ENCODE peak calls at places on chromosomes 3 and 15, in four cellular contexts. One of them, this sample, is unnamed.
A peak's percentile ranks its signal among the peaks of the same experiment; 100 is the strongest.

GRCh38 chr3:120601554-120601953 is 5.4 kb downstream of the NDUFB4 start:
- DNase-seq in uterus: no peak
- DNase-seq in neural crest cell: no peak
- DNase-seq in K562: no peak
- DNase-seq in this sample: no peak

GRCh38 chr15:48381861-48382260 is 50.6 kb downstream of the DUT start:
- DNase-seq in neural crest cell: no peak
- DNase-seq in uterus: no peak
- DNase-seq in K562: no peak
- DNase-seq in this sample: no peak

GRCh38 chr15:99707481-99708270 is 25.6 kb downstream of the LYSMD4 start:
- DNase-seq in uterus: no peak
- DNase-seq in K562: no peak
- DNase-seq in neural crest cell: no peak
- DNase-seq in this sample: no peak

GRCh38 chr3:44031387-44032380 is 210.0 kb upstream of the TOPAZ1 start:
- DNase-seq in neural crest cell: no peak
- DNase-seq in K562: no peak
- DNase-seq in uterus: no peak
- DNase-seq in this sample: no peak

GRCh38 chr15:70279096-70279495 is 181.4 kb upstream of the TLE3 start:
- DNase-seq in uterus: no peak
- DNase-seq in neural crest cell: no peak
- DNase-seq in K562: no peak
- DNase-seq in this sample: no peak

GRCh38 chr3:147159141-147159540 is 247.2 kb downstream of the ZIC4 start:
- DNase-seq in uterus: no peak
- DNase-seq in K562: no peak
- DNase-seq in neural crest cell: no peak
- DNase-seq in this sample: no peak

GRCh38 chr3:112894258-112894657 is 47.6 kb upstream of the CD200R1L start:
- DNase-seq in neural crest cell: no peak
- DNase-seq in K562: no peak
- DNase-seq in uterus: no peak
- DNase-seq in this sample: no peak

GRCh38 chr15:70356062-70356860 is 258.5 kb upstream of the TLE3 start:
- DNase-seq in neural crest cell: no peak
- DNase-seq in uterus: no peak
- DNase-seq in K562: no peak
- DNase-seq in this sample: no peak

GRCh38 chr3:173552526-173552925 is 155.0 kb downstream of the NLGN1 start:
- DNase-seq in neural crest cell: no peak
- DNase-seq in uterus: no peak
- DNase-seq in K562: no peak
- DNase-seq in this sample: no peak

GRCh38 chr15:68597581-68597980 is 18.8 kb downstream of the CORO2B start:
- DNase-seq in K562: no peak
- DNase-seq in uterus: no peak
- DNase-seq in neural crest cell: no peak
- DNase-seq in this sample: no peak

GRCh38 chr3:47161983-47162694 is 1.8 kb downstream of the SETD2 start:
- DNase-seq in uterus: no peak
- DNase-seq in neural crest cell: no peak
- DNase-seq in K562: no peak
- DNase-seq in this sample: no peak

GRCh38 chr15:63203451-63204090 is 14.2 kb downstream of the RAB8B start:
- DNase-seq in uterus: no peak
- DNase-seq in K562: peak; percentile 66
- DNase-seq in neural crest cell: no peak
- DNase-seq in this sample: no peak

GRCh38 chr3:155804298-155804697 is 1.8 kb downstream of the C3orf33 start:
- DNase-seq in uterus: no peak
- DNase-seq in neural crest cell: no peak
- DNase-seq in K562: no peak
- DNase-seq in this sample: no peak

GRCh38 chr3:124666067-124666466 is 64.2 kb upstream of the UMPS start:
- DNase-seq in uterus: no peak
- DNase-seq in K562: no peak
- DNase-seq in neural crest cell: no peak
- DNase-seq in this sample: no peak

GRCh38 chr3:60086811-60087210 is 1037.0 kb upstream of the CFAP20DC start:
- DNase-seq in neural crest cell: no peak
- DNase-seq in uterus: no peak
- DNase-seq in K562: peak; percentile 22
- DNase-seq in this sample: no peak

GRCh38 chr3:60025071-60026055 is 975.5 kb upstream of the CFAP20DC start:
- DNase-seq in K562: no peak
- DNase-seq in uterus: no peak
- DNase-seq in neural crest cell: no peak
- DNase-seq in this sample: no peak

GRCh38 chr3:83849331-83849730 is 1109.5 kb upstream of the CADM2 start:
- DNase-seq in neural crest cell: no peak
- DNase-seq in K562: no peak
- DNase-seq in uterus: no peak
- DNase-seq in this sample: no peak

GRCh38 chr3:143573904-143574303 is 274.4 kb downstream of the SLC9A9 start:
- DNase-seq in neural crest cell: no peak
- DNase-seq in uterus: no peak
- DNase-seq in K562: no peak
- DNase-seq in this sample: no peak

DNA sequence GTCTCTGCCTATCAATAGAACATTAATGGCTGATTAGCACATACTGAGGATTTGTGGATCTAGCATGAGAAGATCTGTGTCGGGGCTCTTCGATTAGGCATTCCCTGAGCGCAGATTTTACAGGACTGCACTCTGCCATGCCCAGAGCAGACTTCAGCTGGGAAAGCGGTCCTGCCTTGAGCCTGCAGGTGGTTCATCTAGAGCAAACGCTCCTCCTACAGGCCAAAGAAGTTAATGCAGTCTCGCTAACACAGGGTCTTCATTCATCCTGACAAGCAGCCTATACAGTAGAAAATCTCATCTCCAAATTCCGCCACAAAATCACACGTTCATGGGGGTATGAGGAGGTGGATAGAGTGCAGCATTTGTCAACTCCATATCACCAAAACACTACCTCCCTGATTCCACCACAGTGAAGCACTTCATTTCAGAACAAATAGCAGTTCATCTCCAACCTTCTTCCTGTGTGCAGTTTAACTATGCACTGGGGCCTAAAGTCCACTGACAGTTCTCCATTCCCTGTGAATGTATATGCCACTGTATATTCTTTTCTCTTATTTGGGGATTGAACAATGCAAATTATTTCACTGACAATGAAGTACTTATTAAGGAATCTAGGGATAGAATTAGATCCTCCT is 405.8 kb downstream of the IGSF11 start:
- DNase-seq in uterus: no peak
- DNase-seq in K562: peak; percentile 46
- DNase-seq in neural crest cell: peak; percentile 79
- DNase-seq in this sample: peak; percentile 79
- TF ChIP-seq CTCF in uterus: peak; percentile 27
- TF ChIP-seq CTCF in K562: peak; percentile 69
- TF ChIP-seq CTCF in neural crest cell: peak; percentile 87
- TF ChIP-seq CTCF in this sample: peak; percentile 74

GRCh38 chr15:38490231-38490630 is 36.3 kb downstream of the FAM98B start:
- DNase-seq in neural crest cell: no peak
- DNase-seq in K562: no peak
- DNase-seq in uterus: no peak
- DNase-seq in this sample: no peak

DNA sequence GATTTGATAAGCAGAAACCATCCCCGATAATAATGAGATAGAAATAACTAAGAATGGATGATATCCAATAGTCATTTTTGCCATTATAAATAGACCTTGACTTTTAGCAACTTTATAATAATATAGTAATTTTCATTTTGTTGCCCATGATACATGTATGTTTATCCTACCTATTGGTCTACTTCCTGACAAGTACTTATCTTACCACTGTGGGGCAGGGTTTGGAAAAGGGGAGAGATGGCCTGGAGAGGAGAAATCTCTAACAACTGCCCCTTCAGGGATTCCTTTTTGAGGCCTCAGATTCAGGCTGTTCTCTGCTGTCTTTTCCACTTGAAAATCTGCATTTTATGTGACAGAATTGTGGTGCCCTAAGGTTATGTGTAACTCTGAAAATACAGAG is 42.2 kb downstream of the FAM98B start:
- DNase-seq in neural crest cell: no peak
- DNase-seq in uterus: no peak
- DNase-seq in K562: no peak
- DNase-seq in this sample: no peak
- TF ChIP-seq CTCF in neural crest cell: no peak
- TF ChIP-seq CTCF in uterus: no peak
- TF ChIP-seq CTCF in K562: no peak
- TF ChIP-seq CTCF in this sample: no peak

GRCh38 chr3:133444071-133444774 is 44.4 kb downstream of the BFSP2 start:
- DNase-seq in K562: no peak
- DNase-seq in neural crest cell: no peak
- DNase-seq in uterus: no peak
- DNase-seq in this sample: no peak
- TF ChIP-seq CTCF in K562: no peak
- TF ChIP-seq CTCF in neural crest cell: peak; percentile 35
- TF ChIP-seq CTCF in uterus: no peak
- TF ChIP-seq CTCF in this sample: no peak

GRCh38 chr3:149528344-149528657 is 53.8 kb downstream of the TM4SF4 start:
- DNase-seq in neural crest cell: no peak
- DNase-seq in uterus: no peak
- DNase-seq in K562: no peak
- DNase-seq in this sample: no peak

GRCh38 chr3:149532463-149533180 is 58.1 kb downstream of the TM4SF4 start:
- DNase-seq in neural crest cell: no peak
- DNase-seq in K562: no peak
- DNase-seq in uterus: no peak
- DNase-seq in this sample: no peak

GRCh38 chr3:149523899-149524298 is 49.4 kb downstream of the TM4SF4 start:
- DNase-seq in uterus: no peak
- DNase-seq in neural crest cell: no peak
- DNase-seq in K562: no peak
- DNase-seq in this sample: no peak

GRCh38 chr3:149529099-149529498 is 54.6 kb downstream of the TM4SF4 start:
- DNase-seq in uterus: no peak
- DNase-seq in K562: no peak
- DNase-seq in neural crest cell: no peak
- DNase-seq in this sample: no peak

DNA sequence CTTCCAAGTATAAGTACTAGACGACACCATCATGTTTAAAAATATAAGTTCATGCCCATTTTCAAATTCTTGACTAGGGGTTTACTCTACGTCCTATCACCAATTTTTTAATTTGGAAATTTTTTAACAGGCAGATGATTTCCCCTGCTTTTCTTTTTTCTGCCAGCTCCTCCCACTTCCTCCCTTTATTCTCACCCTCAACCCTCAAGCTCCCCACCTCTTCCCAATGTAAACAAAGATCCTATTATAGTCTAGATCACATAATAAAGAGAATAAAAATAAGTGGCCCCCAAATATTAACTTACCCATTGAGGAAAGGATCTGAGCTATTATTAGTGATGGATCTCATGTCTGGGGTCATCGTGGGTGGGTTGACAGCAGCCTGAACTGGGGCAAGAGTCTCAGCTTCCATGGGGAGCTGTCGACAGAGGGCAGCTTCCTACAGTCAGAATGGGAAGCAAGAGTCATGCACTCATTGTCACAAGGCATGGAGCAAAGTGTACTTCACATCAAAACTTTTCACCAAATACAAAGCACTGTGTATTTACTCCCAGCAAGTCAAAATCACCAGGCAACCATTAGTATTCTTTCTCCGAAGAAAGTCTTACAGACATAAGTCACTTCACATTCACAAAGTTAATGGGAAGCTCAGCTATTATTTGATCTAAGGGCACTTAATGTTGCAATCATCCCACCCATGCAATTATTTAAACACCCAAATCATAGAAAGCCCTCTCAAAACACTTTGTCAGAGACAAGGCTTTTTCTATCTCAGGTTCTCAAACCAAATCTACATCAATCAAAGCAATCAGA is 53.2 kb downstream of the TM4SF4 start:
- DNase-seq in uterus: no peak
- DNase-seq in K562: no peak
- DNase-seq in neural crest cell: no peak
- DNase-seq in this sample: no peak
- TF ChIP-seq CTCF in uterus: peak; percentile 22
- TF ChIP-seq CTCF in K562: peak; percentile 10
- TF ChIP-seq CTCF in neural crest cell: no peak
- TF ChIP-seq CTCF in this sample: no peak

DNA sequence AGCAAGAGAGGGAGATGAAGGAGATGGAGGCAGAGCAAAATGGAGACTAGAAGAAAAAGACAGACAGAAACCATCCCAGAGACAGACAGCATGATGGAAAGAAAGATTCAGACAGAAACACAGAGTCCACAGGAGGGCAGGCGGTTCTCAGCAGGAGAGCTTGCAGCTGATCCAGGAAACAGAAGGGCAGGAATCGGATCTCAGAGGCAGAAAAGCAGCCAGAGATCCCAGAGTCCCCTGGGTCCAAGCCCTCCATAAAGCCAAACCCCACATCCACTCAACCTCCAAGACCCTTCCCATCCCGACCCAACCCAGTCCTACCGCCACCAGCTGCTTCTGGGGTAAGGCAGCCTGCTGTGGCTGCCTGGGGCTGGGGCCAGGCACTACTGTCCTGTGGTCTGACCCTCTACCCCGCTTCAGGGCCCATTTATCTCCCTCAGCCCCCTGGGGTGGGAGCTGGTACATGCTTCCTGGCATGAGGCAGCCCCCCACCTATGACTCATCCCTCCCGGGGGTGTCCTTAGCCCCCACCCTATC is at the start of gene UCN2:
- DNase-seq in neural crest cell: no peak
- DNase-seq in K562: no peak
- DNase-seq in uterus: no peak
- DNase-seq in this sample: no peak
- TF ChIP-seq CTCF in neural crest cell: no peak
- TF ChIP-seq CTCF in K562: no peak
- TF ChIP-seq CTCF in uterus: no peak
- TF ChIP-seq CTCF in this sample: no peak

GRCh38 chr15:66778716-66779115 is 76.7 kb downstream of the SMAD6 start:
- DNase-seq in K562: no peak
- DNase-seq in neural crest cell: no peak
- DNase-seq in uterus: no peak
- DNase-seq in this sample: no peak
- TF ChIP-seq CTCF in K562: no peak
- TF ChIP-seq CTCF in neural crest cell: no peak
- TF ChIP-seq CTCF in uterus: no peak
- TF ChIP-seq CTCF in this sample: no peak